ENCODE peak calls at places on chromosomes 2 and 18, in four cellular contexts. R is esophagus muscularis mucosa, J is endothelial cell of umbilical vein, Y is upper lobe of left lung. I is an unnamed sample.

GRCh38 chr2:227234432-227234831 is 70.0 kb downstream of the COL4A3 start:
- DNase-seq in R (no peak), J (no peak), Y (no peak), I (no peak)

GRCh38 chr2:181178130-181178529 is 197.7 kb downstream of the UBE2E3 start:
- DNase-seq in R (no peak), J (no peak), Y (no peak), I (no peak)

GRCh38 chr18:45658756-45659155 is 43.5 kb downstream of the SLC14A2 start:
- DNase-seq in R (no peak), J (peak), Y (no peak), I (no peak)

GRCh38 chr18:79245517-79246001 is 150.2 kb upstream of the NFATC1 start:
- DNase-seq in R (no peak), J (peak), Y (peak), I (no peak)

GRCh38 chr2:215535726-215536125 is 99.9 kb upstream of the FN1 start:
- DNase-seq in R (no peak), J (peak), Y (no peak), I (no peak)

GRCh38 chr2:122515731-122516130 is 760.3 kb downstream of the TSN start:
- DNase-seq in R (no peak), J (no peak), Y (no peak), I (no peak)

GRCh38 chr2:174438146-174438886 is 42.8 kb downstream of the SCRN3 start:
- DNase-seq in R (no peak), J (peak), Y (no peak), I (peak)

GRCh38 chr2:72915907-72916742 is 1.2 kb upstream of the EMX1 start:
- DNase-seq in R (no peak), J (no peak), Y (peak), I (peak)

GRCh38 chr2:192194065-192194865 is 468 bp downstream of the TMEFF2 start:
- DNase-seq in R (no peak), J (peak), Y (peak), I (peak)

GRCh38 chr18:40006553-40007073 is 1948.4 kb upstream of the PIK3C3 start:
- DNase-seq in R (no peak), J (no peak), Y (no peak), I (no peak)

GRCh38 chr2:203951366-203951902 is 14.9 kb downstream of the ICOS start:
- DNase-seq in R (no peak), J (no peak), Y (no peak), I (no peak)

GRCh38 chr2:214591359-214591758 is 180.5 kb downstream of the VWC2L start:
- DNase-seq in R (no peak), J (no peak), Y (no peak), I (no peak)

GRCh38 chr2:137928547-137929503 is 35.4 kb upstream of the HNMT start:
- DNase-seq in R (peak), J (peak), Y (no peak), I (no peak)

GRCh38 chr2:160360089-160360757 is 133.4 kb downstream of the RBMS1 start:
- DNase-seq in R (no peak), J (no peak), Y (no peak), I (no peak)

GRCh38 chr2:74513605-74514367 is 464 bp upstream of the TLX2 start:
- DNase-seq in R (no peak), J (peak), Y (peak), I (peak)

GRCh38 chr18:48318481-48318880 is 90.7 kb downstream of the ZBTB7C start:
- DNase-seq in R (no peak), J (no peak), Y (no peak), I (no peak)

GRCh38 chr2:12754643-12755042 is 37.9 kb downstream of the TRIB2 start:
- DNase-seq in R (no peak), J (no peak), Y (no peak), I (no peak)

GRCh38 chr2:30366199-30366691 is 80.8 kb upstream of the LCLAT1 start:
- DNase-seq in R (no peak), J (no peak), Y (no peak), I (no peak)

GRCh38 chr18:43847164-43848091 is 570.1 kb upstream of the SYT4 start:
- DNase-seq in R (no peak), J (peak), Y (no peak), I (no peak)

GRCh38 chr2:177165103-177165583 is 47.5 kb upstream of the HNRNPA3 start:
- DNase-seq in R (no peak), J (peak), Y (no peak), I (peak)

GRCh38 chr2:97645112-97645699 is 656 bp upstream of the COX5B start:
- DNase-seq in R (peak), J (no peak), Y (peak), I (peak)

GRCh38 chr2:142142595-142142994 is 11.8 kb upstream of the LRP1B start:
- DNase-seq in R (no peak), J (no peak), Y (no peak), I (no peak)

GRCh38 chr2:115573756-115574155 is 1131.3 kb downstream of the DPP10 start:
- DNase-seq in R (no peak), J (no peak), Y (no peak), I (no peak)

GRCh38 chr18:40404284-40404683 is 1550.8 kb upstream of the PIK3C3 start:
- DNase-seq in R (no peak), J (no peak), Y (no peak), I (no peak)

GRCh38 chr2:228703099-228703498 is 521.6 kb upstream of the SPHKAP start:
- DNase-seq in R (no peak), J (no peak), Y (no peak), I (no peak)

GRCh38 chr2:54475919-54476318 is 19.8 kb downstream of the SPTBN1 start:
- DNase-seq in R (no peak), J (no peak), Y (no peak), I (no peak)

GRCh38 chr2:40096360-40096759 is 317.3 kb upstream of the THUMPD2 start:
- DNase-seq in R (no peak), J (peak), Y (no peak), I (no peak)

GRCh38 chr2:108612514-108613183 is 78.4 kb downstream of the LIMS1 start:
- DNase-seq in R (no peak), J (no peak), Y (peak), I (no peak)

GRCh38 chr2:105150231-105150630 is 91.3 kb upstream of the GPR45 start:
- DNase-seq in R (peak), J (no peak), Y (no peak), I (no peak)

GRCh38 chr2:171404258-171404657 is 29.5 kb downstream of the METTL8 start:
- DNase-seq in R (no peak), J (peak), Y (no peak), I (no peak)

GRCh38 chr2:69358914-69359313 is 28.1 kb downstream of the GFPT1 start:
- DNase-seq in R (no peak), J (no peak), Y (no peak), I (no peak)

GRCh38 chr2:113080134-113080533 is 12.4 kb downstream of the IL1F10 start:
- DNase-seq in R (no peak), J (peak), Y (no peak), I (no peak)

DNA sequence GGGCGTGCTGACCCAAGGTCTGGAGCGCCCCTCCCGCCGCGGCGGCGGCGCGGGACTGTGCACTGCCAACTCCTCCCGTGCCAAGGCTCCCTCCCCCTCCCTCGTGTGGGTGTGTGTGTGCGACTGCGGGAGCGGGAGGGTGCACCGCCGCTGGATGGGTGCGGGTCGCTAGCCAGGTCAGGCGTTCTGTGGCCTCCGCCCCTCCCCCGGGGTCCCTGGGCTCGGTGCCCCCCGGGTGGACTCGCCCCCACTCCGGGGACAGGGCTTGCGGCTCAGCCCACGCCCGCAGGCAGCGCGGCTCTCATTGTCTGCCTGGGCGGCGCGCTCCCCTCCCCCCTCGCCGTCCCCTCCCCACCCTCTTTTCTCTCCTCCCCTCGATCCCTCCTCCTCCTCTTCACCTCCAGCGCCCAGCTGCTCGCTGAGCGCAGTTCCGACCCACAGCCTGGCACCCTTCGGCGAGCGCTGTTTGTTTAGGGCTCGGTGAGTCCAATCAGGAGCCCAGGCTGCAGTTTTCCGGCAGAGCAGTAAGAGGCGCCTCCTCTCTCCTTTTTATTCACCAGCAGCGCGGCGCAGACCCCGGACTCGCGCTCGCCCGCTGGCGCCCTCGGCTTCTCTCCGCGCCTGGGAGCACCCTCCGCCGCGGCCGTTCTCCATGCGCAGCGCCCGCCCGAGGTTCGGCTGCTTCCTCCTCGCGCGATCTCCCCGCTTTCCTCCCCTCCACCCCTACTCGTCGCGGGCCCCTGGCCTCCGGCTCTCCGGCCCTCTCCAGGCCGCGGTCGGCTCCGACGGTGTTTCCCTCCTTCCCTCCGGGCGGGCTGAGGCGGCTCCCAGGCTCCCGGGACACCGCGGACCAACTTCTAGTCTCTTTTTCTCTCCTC is at the start of gene GATA6:
- DNase-seq in R (no peak), J (peak), Y (peak), I (peak)
- TF ChIP-seq POLR2A in R (peak), J (peak), Y (peak), I (peak)

DNA sequence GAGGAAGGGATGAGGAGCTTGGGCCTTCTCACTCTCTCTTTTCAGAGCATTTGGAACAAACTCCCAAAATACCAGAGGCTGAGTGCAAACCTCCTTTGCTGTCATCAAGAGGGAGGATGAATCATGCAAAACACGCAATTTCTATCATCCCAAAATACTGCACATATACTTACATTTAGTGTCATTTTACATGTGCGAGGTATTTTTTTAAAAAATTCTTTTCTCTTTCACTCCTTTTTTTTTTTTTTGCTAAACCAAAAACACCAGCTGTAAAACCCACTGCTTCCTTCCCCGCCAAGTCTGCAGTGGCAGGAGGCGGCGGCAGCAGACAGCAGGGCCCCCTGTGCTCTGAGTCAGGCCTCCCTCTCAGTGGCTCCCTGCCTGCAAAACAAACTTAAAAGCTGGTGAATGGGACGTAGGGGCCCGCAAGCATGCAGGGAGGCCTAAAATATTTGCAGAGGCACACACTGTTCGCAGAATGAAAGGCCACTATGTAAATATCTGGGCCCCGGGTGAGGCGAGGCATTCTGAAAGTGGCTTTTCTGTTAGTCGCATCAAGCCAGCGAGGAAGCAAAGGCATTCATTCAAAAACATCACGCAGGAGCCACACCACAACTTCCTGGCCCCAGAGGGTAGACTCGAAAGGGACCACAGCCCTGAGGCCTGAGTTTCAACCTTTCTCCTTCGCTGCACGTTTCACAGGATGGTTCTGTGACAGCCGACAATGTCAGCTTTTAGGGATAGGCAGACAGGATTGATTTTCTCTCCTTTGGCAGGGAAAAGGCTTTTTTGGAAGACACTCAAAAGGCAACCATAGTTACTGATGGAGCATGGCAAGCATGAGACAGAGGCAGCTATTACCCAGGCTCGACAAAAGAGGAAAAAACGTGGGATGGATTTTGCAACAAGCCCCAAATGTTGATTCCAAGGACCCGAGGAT is 73.4 kb downstream of the ACTR2 start:
- DNase-seq in R (no peak), J (no peak), Y (peak), I (no peak)
- TF ChIP-seq POLR2AphosphoS5 in R (no peak), J (no peak), Y (no peak), I (no peak)

DNA sequence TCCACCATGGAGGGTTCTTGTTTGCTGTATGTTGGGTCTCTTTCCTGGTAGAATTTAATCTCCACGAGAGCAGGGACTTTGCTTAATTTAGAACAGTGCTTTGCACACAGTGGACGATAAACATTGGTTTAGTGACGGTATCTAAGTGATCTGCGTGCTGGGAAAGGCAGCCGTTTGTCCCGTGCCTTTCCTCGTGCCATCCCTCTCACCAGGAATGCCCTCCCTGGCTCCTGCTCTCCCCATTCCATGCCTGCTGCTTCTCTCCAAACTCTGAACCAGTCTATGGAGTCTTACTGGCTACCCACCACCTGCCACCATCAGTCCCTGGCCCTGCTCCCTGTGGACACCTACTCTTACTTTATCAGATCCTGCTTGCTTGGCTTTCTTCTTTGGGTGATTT is 27.3 kb upstream of the TNP1 start:
- DNase-seq in R (no peak), J (no peak), Y (no peak), I (no peak)
- TF ChIP-seq POLR2A in R (no peak), J (no peak), Y (no peak), I (no peak)

GRCh38 chr2:127283275-127283674 is 10.7 kb downstream of the ERCC3 start:
- DNase-seq in R (no peak), J (no peak), Y (no peak), I (no peak)

GRCh38 chr2:127278959-127279358 is 15.0 kb downstream of the ERCC3 start:
- DNase-seq in R (no peak), J (no peak), Y (no peak), I (no peak)

GRCh38 chr2:127279781-127280180 is 14.2 kb downstream of the ERCC3 start:
- DNase-seq in R (no peak), J (no peak), Y (no peak), I (no peak)

GRCh38 chr2:127277028-127277427 is 16.9 kb downstream of the ERCC3 start:
- DNase-seq in R (no peak), J (no peak), Y (no peak), I (no peak)

DNA sequence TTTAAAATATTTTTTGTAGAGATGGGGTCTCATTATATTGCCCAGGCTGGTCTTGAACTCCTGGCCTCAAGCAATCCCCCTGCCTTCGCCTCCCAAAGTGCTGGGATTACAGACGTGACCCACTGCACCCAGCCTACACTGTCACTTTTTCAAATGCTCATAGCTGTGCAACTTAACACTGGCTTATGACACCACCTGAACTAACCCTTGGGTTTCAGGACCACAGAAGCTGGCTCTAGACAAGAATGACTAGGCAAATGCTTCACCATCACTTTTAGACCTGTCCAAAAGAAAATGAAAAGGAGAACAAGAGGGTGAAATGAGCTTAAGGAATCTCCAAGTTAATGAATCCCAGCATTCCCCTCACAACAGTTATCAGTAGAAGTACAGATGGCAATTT is 13.3 kb downstream of the ERCC3 start:
- DNase-seq in R (no peak), J (no peak), Y (no peak), I (no peak)
- TF ChIP-seq POLR2AphosphoS5 in R (no peak), J (no peak), Y (no peak), I (no peak)

GRCh38 chr2:130391058-130391871 is 35.4 kb downstream of the PTPN18 start:
- DNase-seq in R (peak), J (peak), Y (peak), I (peak)
- TF ChIP-seq POLR2A in R (peak), J (no peak), Y (peak), I (peak)

GRCh38 chr2:20525041-20526035 is 78.5 kb downstream of the RHOB start:
- DNase-seq in R (no peak), J (no peak), Y (no peak), I (peak)
- TF ChIP-seq POLR2AphosphoS5 in R (peak), J (no peak), Y (no peak), I (no peak)

DNA sequence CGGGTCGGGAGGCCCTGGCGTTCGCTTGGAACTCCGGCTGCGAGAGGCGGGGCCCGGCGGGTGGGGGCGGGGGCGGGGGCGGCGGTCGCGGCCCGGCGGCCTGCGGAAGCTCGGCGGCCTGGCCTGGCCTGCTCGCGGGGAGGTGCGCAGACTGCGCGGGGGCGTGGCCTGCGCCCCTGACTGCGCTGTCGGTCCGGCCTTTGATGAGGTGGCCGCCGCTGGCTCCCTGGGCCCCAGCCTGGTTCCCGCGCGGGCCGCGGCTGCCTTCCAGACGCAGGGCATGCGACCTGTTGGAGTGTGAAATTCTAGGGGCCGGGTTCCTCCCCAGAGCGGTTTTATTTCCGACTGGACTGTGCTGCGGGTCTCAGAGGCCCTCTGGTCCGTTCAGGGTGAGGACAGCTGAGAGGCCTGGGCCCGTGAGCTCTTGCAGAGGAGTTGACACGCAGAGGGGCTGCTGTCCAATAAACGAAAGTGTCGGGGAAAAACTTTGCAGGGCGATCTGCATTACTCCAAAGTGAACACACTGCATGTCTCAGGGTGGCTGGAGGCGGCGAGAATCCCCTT is 629 bp downstream of the NRBP1 start:
- DNase-seq in R (peak), J (peak), Y (peak), I (peak)
- TF ChIP-seq POLR2A in R (no peak), J (no peak), Y (no peak), I (no peak)

GRCh38 chr2:216932113-216932512 is 72.2 kb upstream of the TNP1 start:
- DNase-seq in R (no peak), J (no peak), Y (no peak), I (no peak)
- TF ChIP-seq POLR2AphosphoS5 in R (no peak), J (no peak), Y (no peak), I (no peak)